ENCODE peak calls at places on chromosome 22, in eight cellular contexts. One of them, this sample, is unnamed. For H3K4me1, the result is how much of the 10 kb centered on the place peaks cover.

GRCh38 chr22:45896153-45896951 is 80.6 kb downstream of the WNT7B start:
- DNase-seq in IMR-90: no peak
- DNase-seq in upper lobe of left lung: peak
- DNase-seq in GM12878: no peak
- DNase-seq in adrenal gland: no peak
- DNase-seq in uterus: no peak
- DNase-seq in spleen: no peak
- DNase-seq in A549: no peak
- DNase-seq in this sample: no peak

GRCh38 chr22:29207562-29208501 is 2.1 kb downstream of the EMID1 start:
- DNase-seq in IMR-90: no peak
- DNase-seq in upper lobe of left lung: peak
- DNase-seq in GM12878: no peak
- DNase-seq in adrenal gland: no peak
- DNase-seq in uterus: no peak
- DNase-seq in spleen: no peak
- DNase-seq in A549: no peak
- DNase-seq in this sample: no peak

GRCh38 chr22:44305888-44306287 is 6.9 kb downstream of the SHISAL1 start:
- DNase-seq in IMR-90: no peak
- DNase-seq in upper lobe of left lung: no peak
- DNase-seq in GM12878: no peak
- DNase-seq in adrenal gland: no peak
- DNase-seq in uterus: peak
- DNase-seq in spleen: no peak
- DNase-seq in A549: no peak
- DNase-seq in this sample: no peak

GRCh38 chr22:35312198-35313059 is 12.7 kb downstream of the TOM1 start:
- DNase-seq in IMR-90: peak
- DNase-seq in upper lobe of left lung: no peak
- DNase-seq in GM12878: no peak
- DNase-seq in adrenal gland: peak
- DNase-seq in uterus: no peak
- DNase-seq in spleen: peak
- DNase-seq in A549: no peak
- DNase-seq in this sample: peak

GRCh38 chr22:49577168-49578060 is 250.3 kb downstream of the BRD1 start:
- DNase-seq in IMR-90: no peak
- DNase-seq in upper lobe of left lung: peak
- DNase-seq in GM12878: no peak
- DNase-seq in adrenal gland: peak
- DNase-seq in uterus: no peak
- DNase-seq in spleen: peak
- DNase-seq in A549: no peak
- DNase-seq in this sample: no peak

GRCh38 chr22:46286006-46286405 is 10.7 kb upstream of the GTSE1 start:
- DNase-seq in IMR-90: peak
- DNase-seq in upper lobe of left lung: no peak
- DNase-seq in GM12878: no peak
- DNase-seq in adrenal gland: no peak
- DNase-seq in uterus: no peak
- DNase-seq in spleen: no peak
- DNase-seq in A549: no peak
- DNase-seq in this sample: no peak

GRCh38 chr22:22037740-22038139 is 55.2 kb upstream of the TOP3B start:
- DNase-seq in IMR-90: peak
- DNase-seq in upper lobe of left lung: no peak
- DNase-seq in GM12878: no peak
- DNase-seq in adrenal gland: no peak
- DNase-seq in uterus: no peak
- DNase-seq in spleen: no peak
- DNase-seq in A549: no peak
- DNase-seq in this sample: no peak

GRCh38 chr22:43227231-43227630 is 40.3 kb upstream of the TTLL12 start:
- DNase-seq in IMR-90: no peak
- DNase-seq in upper lobe of left lung: peak
- DNase-seq in GM12878: no peak
- DNase-seq in adrenal gland: no peak
- DNase-seq in uterus: no peak
- DNase-seq in spleen: no peak
- DNase-seq in A549: no peak
- DNase-seq in this sample: no peak

GRCh38 chr22:39920134-39920743 is 19.4 kb downstream of the GRAP2 start:
- DNase-seq in IMR-90: no peak
- DNase-seq in upper lobe of left lung: no peak
- DNase-seq in GM12878: no peak
- DNase-seq in adrenal gland: no peak
- DNase-seq in uterus: no peak
- DNase-seq in spleen: no peak
- DNase-seq in A549: no peak
- DNase-seq in this sample: no peak

GRCh38 chr22:25554321-25555088 is 10.0 kb upstream of the GRK3 start:
- DNase-seq in IMR-90: no peak
- DNase-seq in upper lobe of left lung: no peak
- DNase-seq in GM12878: no peak
- DNase-seq in adrenal gland: no peak
- DNase-seq in uterus: no peak
- DNase-seq in spleen: no peak
- DNase-seq in A549: no peak
- DNase-seq in this sample: no peak

GRCh38 chr22:19855504-19856409 is 1.1 kb upstream of the GNB1L start:
- DNase-seq in IMR-90: peak
- DNase-seq in upper lobe of left lung: peak
- DNase-seq in GM12878: peak
- DNase-seq in adrenal gland: peak
- DNase-seq in uterus: peak
- DNase-seq in spleen: peak
- DNase-seq in A549: peak
- DNase-seq in this sample: no peak

GRCh38 chr22:41075946-41076345 is 16.4 kb upstream of the EP300 start:
- DNase-seq in IMR-90: no peak
- DNase-seq in upper lobe of left lung: no peak
- DNase-seq in GM12878: no peak
- DNase-seq in adrenal gland: no peak
- DNase-seq in uterus: no peak
- DNase-seq in spleen: no peak
- DNase-seq in A549: no peak
- DNase-seq in this sample: no peak

GRCh38 chr22:50697667-50698506 is 25.3 kb downstream of the SHANK3 start:
- DNase-seq in IMR-90: no peak
- DNase-seq in upper lobe of left lung: no peak
- DNase-seq in GM12878: no peak
- DNase-seq in adrenal gland: no peak
- DNase-seq in uterus: no peak
- DNase-seq in spleen: peak
- DNase-seq in A549: no peak
- DNase-seq in this sample: no peak

DNA sequence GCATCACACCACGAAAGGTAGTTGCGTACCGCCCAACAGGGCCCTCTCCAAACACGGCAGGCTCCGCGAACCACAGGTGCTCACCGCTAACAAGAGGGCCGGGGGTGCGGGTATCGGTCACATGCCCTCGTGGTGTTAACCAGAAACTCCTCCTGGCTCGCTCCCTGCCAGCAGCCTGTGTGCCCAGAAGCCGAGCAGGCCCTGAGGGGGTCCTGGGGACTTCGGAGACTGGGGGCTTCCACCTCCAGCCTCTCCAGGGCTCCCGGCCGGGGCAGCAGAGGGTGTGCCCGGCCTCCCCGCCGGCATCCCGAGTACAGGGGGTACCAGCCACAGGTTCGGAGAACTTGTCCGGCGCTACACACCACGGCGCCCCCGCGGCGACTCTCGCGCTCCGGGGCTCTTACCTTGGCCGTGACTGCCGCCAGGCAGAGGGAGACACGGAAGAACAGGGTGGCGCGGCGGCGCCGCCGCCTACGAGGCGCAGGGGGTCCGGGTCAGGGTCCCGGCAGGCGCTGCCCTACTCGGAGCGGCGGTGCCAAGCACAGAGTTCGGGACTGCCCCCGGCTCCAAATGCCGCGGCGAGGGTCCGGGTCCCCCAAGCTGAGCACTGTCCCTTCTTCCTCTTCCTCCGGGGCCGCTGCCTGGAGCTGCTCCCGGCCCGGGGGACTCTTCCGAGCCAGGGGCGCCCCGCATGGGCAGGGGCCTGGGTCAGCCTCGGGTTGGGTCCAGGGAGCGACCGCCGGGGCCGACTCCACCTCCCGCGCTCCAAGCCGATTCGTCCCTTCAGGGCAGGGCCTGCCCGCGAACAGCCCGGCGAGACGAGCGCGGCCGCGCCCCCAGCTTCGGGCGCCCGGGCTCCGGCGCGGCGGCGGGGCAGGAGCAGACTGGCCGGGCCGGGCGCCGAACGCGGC is at the start of gene LARGE1:
- DNase-seq in IMR-90: peak
- DNase-seq in upper lobe of left lung: peak
- DNase-seq in GM12878: no peak
- DNase-seq in adrenal gland: peak
- DNase-seq in uterus: peak
- DNase-seq in spleen: peak
- DNase-seq in A549: peak
- DNase-seq in this sample: peak
- TF ChIP-seq POLR2A in IMR-90: no peak
- TF ChIP-seq POLR2A in upper lobe of left lung: no peak
- TF ChIP-seq POLR2A in GM12878: peak
- TF ChIP-seq POLR2A in adrenal gland: no peak
- TF ChIP-seq POLR2A in uterus: no peak
- TF ChIP-seq POLR2A in spleen: no peak
- TF ChIP-seq POLR2A in A549: no peak
- TF ChIP-seq POLR2A in this sample: peak

GRCh38 chr22:37636949-37637273 is 2.6 kb upstream of the SH3BP1 start:
- DNase-seq in IMR-90: no peak
- DNase-seq in upper lobe of left lung: no peak
- DNase-seq in GM12878: no peak
- DNase-seq in adrenal gland: no peak
- DNase-seq in uterus: no peak
- DNase-seq in spleen: no peak
- DNase-seq in A549: no peak
- DNase-seq in this sample: no peak

GRCh38 chr22:37635157-37635556 is 4.3 kb upstream of the SH3BP1 start:
- DNase-seq in IMR-90: no peak
- DNase-seq in upper lobe of left lung: no peak
- DNase-seq in GM12878: no peak
- DNase-seq in adrenal gland: no peak
- DNase-seq in uterus: no peak
- DNase-seq in spleen: peak
- DNase-seq in A549: no peak
- DNase-seq in this sample: no peak

GRCh38 chr22:37638351-37639069 is 959 bp upstream of the SH3BP1 start:
- DNase-seq in IMR-90: no peak
- DNase-seq in upper lobe of left lung: no peak
- DNase-seq in GM12878: no peak
- DNase-seq in adrenal gland: no peak
- DNase-seq in uterus: no peak
- DNase-seq in spleen: peak
- DNase-seq in A549: no peak
- DNase-seq in this sample: no peak

GRCh38 chr22:37634505-37635002 is 4.9 kb upstream of the SH3BP1 start:
- DNase-seq in IMR-90: no peak
- DNase-seq in upper lobe of left lung: no peak
- DNase-seq in GM12878: no peak
- DNase-seq in adrenal gland: no peak
- DNase-seq in uterus: no peak
- DNase-seq in spleen: peak
- DNase-seq in A549: no peak
- DNase-seq in this sample: no peak

GRCh38 chr22:37636186-37636948 is 3.1 kb upstream of the SH3BP1 start:
- DNase-seq in IMR-90: peak
- DNase-seq in upper lobe of left lung: no peak
- DNase-seq in GM12878: no peak
- DNase-seq in adrenal gland: no peak
- DNase-seq in uterus: no peak
- DNase-seq in spleen: peak
- DNase-seq in A549: no peak
- DNase-seq in this sample: no peak
- H3K4me1 ChIP-seq in IMR-90: under half
- H3K4me1 ChIP-seq in upper lobe of left lung: half or more
- H3K4me1 ChIP-seq in GM12878: half or more
- H3K4me1 ChIP-seq in adrenal gland: under half
- H3K4me1 ChIP-seq in uterus: under half
- H3K4me1 ChIP-seq in spleen: half or more
- H3K4me1 ChIP-seq in A549: under half
- H3K4me1 ChIP-seq in this sample: under half

DNA sequence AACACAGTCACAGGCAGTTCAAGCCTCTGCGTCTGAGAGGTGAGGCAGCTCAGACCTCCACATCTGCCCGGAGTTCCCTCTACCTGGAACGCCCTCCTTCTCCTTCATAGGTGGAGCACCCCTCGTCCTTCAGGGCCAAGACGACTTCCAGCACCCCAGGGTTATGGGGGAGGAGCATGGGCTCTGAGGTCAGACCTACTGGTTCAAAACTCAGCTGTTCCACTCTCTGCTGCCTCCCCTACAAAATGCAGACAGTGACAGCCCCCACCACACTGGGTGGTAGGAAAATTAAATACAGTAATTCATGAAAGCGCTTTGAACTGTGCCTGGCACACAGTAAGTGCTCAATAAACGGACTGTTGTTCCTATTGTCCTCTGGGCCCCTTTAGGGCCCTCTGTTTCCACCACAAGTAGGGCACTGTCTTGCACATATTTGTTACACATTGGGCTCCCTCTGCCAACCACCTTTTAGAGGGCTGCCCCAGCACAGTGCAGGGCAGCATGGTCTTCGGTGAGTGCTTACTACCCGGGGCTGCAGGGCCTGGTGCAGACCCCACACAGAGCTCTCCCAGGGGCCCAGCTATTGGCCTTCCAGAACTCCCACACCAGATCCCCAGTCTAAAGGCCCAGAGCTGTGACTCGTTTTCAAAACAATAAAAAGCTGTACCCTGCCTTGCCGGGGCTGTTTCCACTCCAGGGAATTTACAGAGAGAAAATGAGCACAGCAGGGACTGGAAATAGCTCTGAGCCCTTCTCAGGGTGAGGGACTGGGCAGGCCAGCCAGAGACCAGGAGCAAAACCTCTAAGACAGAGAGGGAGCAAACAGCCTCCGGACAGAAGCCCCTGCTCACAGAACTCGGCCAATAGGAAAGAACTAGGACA is 2.5 kb downstream of the TMEM184B start:
- DNase-seq in IMR-90: peak
- DNase-seq in upper lobe of left lung: no peak
- DNase-seq in GM12878: no peak
- DNase-seq in adrenal gland: no peak
- DNase-seq in uterus: no peak
- DNase-seq in spleen: no peak
- DNase-seq in A549: no peak
- DNase-seq in this sample: no peak
- H3K27ac ChIP-seq in IMR-90: peak
- H3K27ac ChIP-seq in upper lobe of left lung: peak
- H3K27ac ChIP-seq in GM12878: no peak
- H3K27ac ChIP-seq in adrenal gland: peak
- H3K27ac ChIP-seq in uterus: peak
- H3K27ac ChIP-seq in spleen: no peak
- H3K27ac ChIP-seq in A549: no peak
- H3K27ac ChIP-seq in this sample: peak

DNA sequence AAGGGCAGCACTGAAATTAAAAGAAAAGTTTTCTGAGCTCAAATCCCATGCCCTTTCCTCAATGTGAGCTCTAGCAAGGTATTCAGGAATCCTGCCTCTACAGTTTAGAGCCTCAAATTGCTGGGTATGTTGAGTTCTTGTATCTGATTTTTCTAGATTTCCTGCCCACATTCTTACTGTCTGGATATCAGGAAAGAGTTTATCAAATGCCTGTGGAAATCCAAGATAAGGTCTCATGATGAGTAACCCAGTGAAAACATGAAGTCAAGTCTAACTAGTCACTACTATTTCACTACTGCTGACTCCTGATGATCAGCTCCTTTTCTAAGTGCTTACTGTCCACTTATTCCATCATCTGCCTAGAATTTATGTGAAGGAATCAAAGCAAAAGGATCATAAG is 29.8 kb downstream of the LIMK2 start:
- DNase-seq in IMR-90: peak
- DNase-seq in upper lobe of left lung: no peak
- DNase-seq in GM12878: no peak
- DNase-seq in adrenal gland: no peak
- DNase-seq in uterus: no peak
- DNase-seq in spleen: no peak
- DNase-seq in A549: no peak
- DNase-seq in this sample: no peak
- TF ChIP-seq POLR2A in IMR-90: no peak
- TF ChIP-seq POLR2A in upper lobe of left lung: no peak
- TF ChIP-seq POLR2A in GM12878: no peak
- TF ChIP-seq POLR2A in adrenal gland: no peak
- TF ChIP-seq POLR2A in uterus: no peak
- TF ChIP-seq POLR2A in spleen: no peak
- TF ChIP-seq POLR2A in A549: no peak
- TF ChIP-seq POLR2A in this sample: no peak